ENCODE peak calls at places on chromosomes 3 and 15, in eight cellular contexts. F, J, H, G, W, Y, B and O are unnamed samples. For H3K4me1, the result is how much of the 10 kb centered on the place peaks cover.

GRCh38 chr15:96974761-96975160 is 644.3 kb downstream of the NR2F2 start:
- DNase-seq in F (no peak), J (no peak), H (no peak), G (no peak), W (no peak), Y (no peak), B (no peak), O (no peak)

GRCh38 chr15:64760056-64760455 is 15.3 kb downstream of the RBPMS2 start:
- DNase-seq in F (no peak), J (no peak), H (no peak), G (no peak), W (no peak), Y (no peak), B (no peak), O (no peak)

GRCh38 chr3:38375488-38376097 is 29.0 kb downstream of the XYLB start:
- DNase-seq in F (no peak), J (no peak), H (no peak), G (no peak), W (no peak), Y (no peak), B (no peak), O (no peak)

GRCh38 chr3:29083607-29084120 is 197.2 kb upstream of the RBMS3 start:
- DNase-seq in F (no peak), J (no peak), H (no peak), G (no peak), W (no peak), Y (no peak), B (no peak), O (no peak)

GRCh38 chr3:16801223-16801622 is 83.5 kb upstream of the PLCL2 start:
- DNase-seq in F (no peak), J (no peak), H (no peak), G (no peak), W (no peak), Y (no peak), B (no peak), O (no peak)

GRCh38 chr3:172218350-172219323 is 179.3 kb downstream of the FNDC3B start:
- DNase-seq in F (no peak), J (no peak), H (no peak), G (no peak), W (no peak), Y (no peak), B (no peak), O (no peak)

GRCh38 chr3:134373278-134373941 is 837 bp downstream of the AMOTL2 start:
- DNase-seq in F (peak), J (peak), H (peak), G (peak), W (no peak), Y (peak), B (no peak), O (peak)

GRCh38 chr3:40366203-40367162 is 20.5 kb upstream of the ENTPD3 start:
- DNase-seq in F (no peak), J (no peak), H (no peak), G (no peak), W (no peak), Y (peak), B (no peak), O (no peak)

GRCh38 chr15:31260646-31261265 is 65.9 kb upstream of the KLF13 start:
- DNase-seq in F (no peak), J (no peak), H (peak), G (no peak), W (no peak), Y (no peak), B (no peak), O (no peak)

GRCh38 chr3:49869525-49870126 is at the start of gene CAMKV:
- DNase-seq in F (no peak), J (peak), H (peak), G (no peak), W (no peak), Y (no peak), B (no peak), O (no peak)

GRCh38 chr3:113185436-113185835 is 25.9 kb upstream of the BOC start:
- DNase-seq in F (no peak), J (no peak), H (no peak), G (no peak), W (no peak), Y (no peak), B (no peak), O (no peak)

DNA sequence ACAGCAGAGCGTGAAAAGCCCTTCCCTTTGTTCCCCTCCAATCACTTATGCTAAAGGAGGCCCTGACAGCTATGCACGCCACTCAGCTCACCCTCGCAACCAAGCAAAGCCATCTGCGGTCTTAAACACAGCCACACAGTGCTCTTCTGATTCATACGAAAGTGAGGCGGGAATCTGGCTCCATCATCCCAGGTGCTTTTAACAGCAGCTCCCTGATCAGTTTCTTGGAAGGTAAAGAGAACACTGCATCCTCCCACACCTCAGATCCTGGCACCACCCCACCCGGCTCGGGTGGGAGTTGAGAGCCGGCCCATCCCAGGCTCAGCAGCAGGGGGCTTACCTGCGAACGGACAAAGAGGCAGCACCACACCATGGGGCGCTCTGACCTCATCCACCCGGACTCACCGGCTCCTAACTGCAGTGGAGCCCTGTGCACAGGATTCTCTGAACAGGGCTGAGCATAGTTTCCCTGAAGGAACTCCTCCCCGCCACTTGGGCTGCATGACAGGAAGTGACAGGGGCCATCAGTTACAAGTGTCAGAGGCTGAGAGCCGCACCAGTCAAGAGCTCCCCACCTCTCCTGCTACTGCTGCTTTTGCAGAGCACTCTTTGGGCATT is 114.3 kb upstream of the ARHGEF3 start:
- DNase-seq in F (no peak), J (no peak), H (peak), G (no peak), W (peak), Y (no peak), B (no peak), O (peak)
- TF ChIP-seq CTCF in F (no peak), J (no peak), H (no peak), G (no peak), W (no peak), Y (no peak), B (no peak), O (no peak)

DNA sequence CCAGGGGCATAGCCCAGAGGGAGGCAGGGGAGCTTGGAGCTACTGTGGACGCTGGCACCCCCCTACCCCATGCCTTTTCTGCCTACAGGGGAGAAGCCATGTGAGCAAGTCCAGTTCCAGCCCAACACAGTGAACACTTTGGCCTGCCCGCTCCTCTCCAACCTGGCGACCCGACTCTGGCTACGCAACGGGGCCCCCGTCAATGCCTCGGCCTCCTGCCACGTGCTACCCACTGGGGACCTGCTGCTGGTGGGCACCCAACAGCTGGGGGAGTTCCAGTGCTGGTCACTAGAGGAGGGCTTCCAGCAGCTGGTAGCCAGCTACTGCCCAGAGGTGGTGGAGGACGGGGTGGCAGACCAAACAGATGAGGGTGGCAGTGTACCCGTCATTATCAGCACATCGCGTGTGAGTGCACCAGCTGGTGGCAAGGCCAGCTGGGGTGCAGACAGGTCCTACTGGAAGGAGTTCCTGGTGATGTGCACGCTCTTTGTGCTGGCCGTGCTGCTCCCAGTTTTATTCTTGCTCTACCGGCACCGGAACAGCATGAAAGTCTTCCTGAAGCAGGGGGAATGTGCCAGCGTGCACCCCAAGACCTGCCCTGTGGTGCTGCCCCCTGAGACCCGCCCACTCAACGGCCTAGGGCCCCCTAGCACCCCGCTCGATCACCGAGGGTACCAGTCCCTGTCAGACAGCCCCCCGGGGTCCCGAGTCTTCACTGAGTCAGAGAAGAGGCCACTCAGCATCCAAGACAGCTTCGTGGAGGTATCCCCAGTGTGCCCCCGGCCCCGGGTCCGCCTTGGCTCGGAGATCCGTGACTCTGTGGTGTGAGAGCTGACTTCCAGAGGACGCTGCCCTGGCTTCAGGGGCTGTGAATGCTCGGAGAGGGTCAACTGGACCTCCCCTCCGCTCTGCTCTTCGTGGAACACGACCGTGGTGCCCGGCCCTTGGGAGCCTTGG is 5.6 kb downstream of the CIB1 start:
- DNase-seq in F (no peak), J (peak), H (peak), G (no peak), W (no peak), Y (no peak), B (no peak), O (no peak)
- H3K4me1 ChIP-seq in F (under half), J (under half), H (under half), G (under half), W (under half), Y (under half), B (under half), O (under half)

GRCh38 chr3:46078712-46079400 is 51.6 kb upstream of the XCR1 start:
- DNase-seq in F (peak), J (peak), H (peak), G (peak), W (peak), Y (peak), B (peak), O (peak)
- TF ChIP-seq CTCF in F (peak), J (peak), H (peak), G (peak), W (peak), Y (peak), B (peak), O (peak)

GRCh38 chr3:157133434-157134320 is 26.3 kb downstream of the CCNL1 start:
- DNase-seq in F (no peak), J (no peak), H (no peak), G (no peak), W (no peak), Y (no peak), B (no peak), O (no peak)
- H3K4me1 ChIP-seq in F (half or more), J (half or more), H (half or more), G (under half), W (under half), Y (half or more), B (under half), O (half or more)

DNA sequence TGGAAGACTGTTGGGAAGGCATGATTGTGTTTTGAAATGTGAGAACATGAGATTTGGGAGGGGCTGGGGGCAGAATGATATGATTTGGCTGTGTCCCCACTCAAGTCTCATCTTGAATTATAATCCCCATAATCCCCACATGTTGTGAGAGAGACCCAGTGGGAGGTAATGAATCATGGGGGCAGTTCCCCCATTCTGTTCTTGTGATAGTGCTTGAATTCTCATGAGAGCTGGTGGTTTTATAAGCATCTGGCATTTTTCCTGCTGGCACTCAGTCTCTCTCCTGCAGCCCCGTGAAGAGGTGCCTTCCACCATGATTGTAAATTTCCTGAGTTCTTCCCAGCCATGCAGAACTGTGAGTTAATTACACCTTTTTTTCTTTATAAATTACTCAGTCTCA is 430.5 kb downstream of the OTOL1 start:
- DNase-seq in F (no peak), J (no peak), H (no peak), G (no peak), W (no peak), Y (no peak), B (no peak), O (no peak)
- TF ChIP-seq CTCF in F (no peak), J (no peak), H (no peak), G (no peak), W (no peak), Y (no peak), B (no peak), O (no peak)

GRCh38 chr15:77063249-77063648 is 7.7 kb downstream of the TSPAN3 start:
- DNase-seq in F (no peak), J (no peak), H (no peak), G (no peak), W (no peak), Y (no peak), B (no peak), O (no peak)

GRCh38 chr15:77067691-77068367 is 3.1 kb downstream of the TSPAN3 start:
- DNase-seq in F (no peak), J (peak), H (no peak), G (no peak), W (no peak), Y (no peak), B (no peak), O (no peak)

GRCh38 chr15:77064118-77064517 is 6.8 kb downstream of the TSPAN3 start:
- DNase-seq in F (no peak), J (no peak), H (no peak), G (no peak), W (no peak), Y (no peak), B (no peak), O (no peak)

GRCh38 chr15:77066961-77067690 is 3.8 kb downstream of the TSPAN3 start:
- DNase-seq in F (no peak), J (peak), H (no peak), G (no peak), W (no peak), Y (peak), B (no peak), O (no peak)

GRCh38 chr15:77064539-77065308 is 6.2 kb downstream of the TSPAN3 start:
- DNase-seq in F (no peak), J (peak), H (no peak), G (no peak), W (no peak), Y (peak), B (no peak), O (no peak)
- H3K4me1 ChIP-seq in F (half or more), J (half or more), H (half or more), G (under half), W (under half), Y (under half), B (under half), O (half or more)

GRCh38 chr15:72474912-72475601 is 927 bp downstream of the ARIH1 start:
- DNase-seq in F (peak), J (peak), H (peak), G (peak), W (peak), Y (peak), B (peak), O (peak)
- TF ChIP-seq CTCF in F (peak), J (no peak), H (no peak), G (no peak), W (no peak), Y (no peak), B (peak), O (no peak)